ENCODE peak calls at places on chromosomes 2 and 18, in five cellular contexts. One of them, this sample, is unnamed.

GRCh38 chr2:150570712-150571111 is 83.2 kb upstream of the RND3 start:
- DNase-seq in transverse colon: no peak
- DNase-seq in H1: no peak
- DNase-seq in A549: peak
- DNase-seq in K562: no peak
- DNase-seq in this sample: no peak

GRCh38 chr18:48263913-48264506 is 145.2 kb downstream of the ZBTB7C start:
- DNase-seq in transverse colon: no peak
- DNase-seq in H1: no peak
- DNase-seq in A549: no peak
- DNase-seq in K562: no peak
- DNase-seq in this sample: no peak

GRCh38 chr2:190126758-190127157 is 64.2 kb upstream of the MSTN start:
- DNase-seq in transverse colon: no peak
- DNase-seq in H1: no peak
- DNase-seq in A549: no peak
- DNase-seq in K562: no peak
- DNase-seq in this sample: no peak

GRCh38 chr2:192159215-192159614 is 35.5 kb downstream of the TMEFF2 start:
- DNase-seq in transverse colon: no peak
- DNase-seq in H1: no peak
- DNase-seq in A549: no peak
- DNase-seq in K562: no peak
- DNase-seq in this sample: no peak

GRCh38 chr2:135411646-135412045 is 119.4 kb downstream of the ZRANB3 start:
- DNase-seq in transverse colon: no peak
- DNase-seq in H1: no peak
- DNase-seq in A549: no peak
- DNase-seq in K562: no peak
- DNase-seq in this sample: no peak

GRCh38 chr2:101440127-101440738 is 34.7 kb downstream of the RFX8 start:
- DNase-seq in transverse colon: no peak
- DNase-seq in H1: no peak
- DNase-seq in A549: no peak
- DNase-seq in K562: peak
- DNase-seq in this sample: peak

GRCh38 chr2:20624156-20624883 is 26.6 kb downstream of the HS1BP3 start:
- DNase-seq in transverse colon: no peak
- DNase-seq in H1: no peak
- DNase-seq in A549: no peak
- DNase-seq in K562: no peak
- DNase-seq in this sample: peak

GRCh38 chr2:236180831-236181453 is 12.8 kb upstream of the GBX2 start:
- DNase-seq in transverse colon: peak
- DNase-seq in H1: no peak
- DNase-seq in A549: peak
- DNase-seq in K562: peak
- DNase-seq in this sample: peak

GRCh38 chr18:49101230-49101629 is 150.5 kb upstream of the SMAD7 start:
- DNase-seq in transverse colon: no peak
- DNase-seq in H1: no peak
- DNase-seq in A549: no peak
- DNase-seq in K562: no peak
- DNase-seq in this sample: no peak

GRCh38 chr2:101168647-101169046 is 17.5 kb upstream of the TBC1D8 start:
- DNase-seq in transverse colon: no peak
- DNase-seq in H1: no peak
- DNase-seq in A549: no peak
- DNase-seq in K562: no peak
- DNase-seq in this sample: no peak

GRCh38 chr2:64859208-64860161 is 129.7 kb upstream of the SLC1A4 start:
- DNase-seq in transverse colon: peak
- DNase-seq in H1: no peak
- DNase-seq in A549: peak
- DNase-seq in K562: peak
- DNase-seq in this sample: peak

GRCh38 chr18:79507546-79508480 is 112.1 kb downstream of the NFATC1 start:
- DNase-seq in transverse colon: peak
- DNase-seq in H1: no peak
- DNase-seq in A549: no peak
- DNase-seq in K562: no peak
- DNase-seq in this sample: peak

GRCh38 chr2:190407662-190408537 is at the start of gene MFSD6:
- DNase-seq in transverse colon: peak
- DNase-seq in H1: no peak
- DNase-seq in A549: peak
- DNase-seq in K562: peak
- DNase-seq in this sample: peak

GRCh38 chr2:112749755-112750559 is 14.5 kb downstream of the CKAP2L start:
- DNase-seq in transverse colon: peak
- DNase-seq in H1: no peak
- DNase-seq in A549: peak
- DNase-seq in K562: peak
- DNase-seq in this sample: no peak

GRCh38 chr2:161206491-161207032 is 46.3 kb downstream of the TANK start:
- DNase-seq in transverse colon: no peak
- DNase-seq in H1: no peak
- DNase-seq in A549: no peak
- DNase-seq in K562: no peak
- DNase-seq in this sample: no peak

GRCh38 chr2:155020246-155020645 is 321.8 kb downstream of the KCNJ3 start:
- DNase-seq in transverse colon: no peak
- DNase-seq in H1: no peak
- DNase-seq in A549: no peak
- DNase-seq in K562: no peak
- DNase-seq in this sample: no peak

GRCh38 chr2:42663106-42663755 is 94.8 kb downstream of the MTA3 start:
- DNase-seq in transverse colon: peak
- DNase-seq in H1: peak
- DNase-seq in A549: peak
- DNase-seq in K562: peak
- DNase-seq in this sample: peak

GRCh38 chr2:218805627-218806026 is 23.7 kb downstream of the CYP27A1 start:
- DNase-seq in transverse colon: no peak
- DNase-seq in H1: no peak
- DNase-seq in A549: no peak
- DNase-seq in K562: no peak
- DNase-seq in this sample: no peak

GRCh38 chr2:218807626-218808025 is 24.0 kb downstream of the PRKAG3 start:
- DNase-seq in transverse colon: no peak
- DNase-seq in H1: no peak
- DNase-seq in A549: no peak
- DNase-seq in K562: no peak
- DNase-seq in this sample: no peak

GRCh38 chr2:218804817-218805216 is 22.9 kb downstream of the CYP27A1 start:
- DNase-seq in transverse colon: no peak
- DNase-seq in H1: no peak
- DNase-seq in A549: no peak
- DNase-seq in K562: no peak
- DNase-seq in this sample: no peak

GRCh38 chr2:218809515-218809914 is 22.1 kb downstream of the PRKAG3 start:
- DNase-seq in transverse colon: no peak
- DNase-seq in H1: no peak
- DNase-seq in A549: no peak
- DNase-seq in K562: no peak
- DNase-seq in this sample: no peak

DNA sequence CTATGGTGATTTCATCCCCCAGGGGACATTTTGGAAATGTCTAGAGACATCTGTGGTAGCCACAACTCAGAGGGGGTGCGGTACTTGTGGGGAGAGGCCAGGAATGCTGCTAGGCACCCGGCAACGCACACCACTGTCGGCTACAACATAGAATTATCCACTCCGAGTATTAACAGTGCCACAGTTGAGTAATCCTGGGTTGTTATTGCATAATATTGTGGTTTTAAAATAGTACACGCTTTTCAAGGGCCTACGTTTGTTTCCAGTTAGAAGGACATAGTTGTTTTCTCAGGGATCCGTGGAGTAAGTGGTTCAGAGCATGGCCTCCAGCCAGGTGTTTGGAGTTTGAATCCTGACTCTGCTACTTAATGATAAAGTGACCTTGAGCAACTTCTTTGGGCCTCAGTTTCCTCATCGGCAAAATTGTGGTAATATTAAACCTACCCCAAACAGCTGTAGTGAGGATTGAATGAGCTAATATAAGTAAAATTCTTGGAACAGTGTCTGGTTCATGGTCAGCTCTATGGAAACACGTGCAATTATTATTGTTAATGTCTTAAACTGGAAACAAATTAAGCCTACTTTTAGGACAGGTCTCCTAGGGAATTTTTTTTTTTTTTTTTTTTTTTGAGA is 24.5 kb downstream of the CYP27A1 start:
- DNase-seq in transverse colon: peak
- DNase-seq in H1: no peak
- DNase-seq in A549: no peak
- DNase-seq in K562: no peak
- DNase-seq in this sample: peak
- TF ChIP-seq EP300 in transverse colon: peak
- TF ChIP-seq EP300 in H1: no peak
- TF ChIP-seq EP300 in A549: no peak
- TF ChIP-seq EP300 in K562: no peak
- TF ChIP-seq EP300 in this sample: no peak

GRCh38 chr2:239750929-239751718 is 274.0 kb downstream of the NDUFA10 start:
- DNase-seq in transverse colon: no peak
- DNase-seq in H1: no peak
- DNase-seq in A549: no peak
- DNase-seq in K562: no peak
- DNase-seq in this sample: no peak
- H3K27ac ChIP-seq in transverse colon: no peak
- H3K27ac ChIP-seq in H1: no peak
- H3K27ac ChIP-seq in A549: no peak
- H3K27ac ChIP-seq in K562: no peak
- H3K27ac ChIP-seq in this sample: no peak

DNA sequence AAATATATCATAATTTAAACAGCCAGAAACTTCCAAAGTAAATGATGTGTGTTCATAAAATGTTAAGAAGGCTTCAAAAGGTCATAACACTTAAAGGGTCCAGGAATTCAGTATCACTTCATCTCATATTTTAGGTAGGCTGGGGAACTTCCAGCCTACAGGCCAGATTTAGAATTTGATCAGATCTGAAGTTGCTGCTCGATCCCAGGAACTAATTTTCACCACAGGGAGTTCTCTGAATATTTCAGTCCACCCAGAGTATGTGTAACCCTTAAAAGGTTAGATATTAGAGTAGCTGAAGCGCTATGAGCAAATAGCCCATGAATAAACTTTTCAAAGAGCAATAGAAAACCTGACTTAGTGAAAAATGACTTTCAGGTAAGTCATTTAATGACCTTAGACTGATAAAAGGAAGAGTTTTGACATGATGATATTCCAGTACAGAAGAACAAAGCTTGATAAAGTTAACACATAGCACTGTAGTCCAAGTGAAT is 1.7 kb downstream of the WIPF1 start:
- DNase-seq in transverse colon: no peak
- DNase-seq in H1: no peak
- DNase-seq in A549: no peak
- DNase-seq in K562: no peak
- DNase-seq in this sample: no peak
- TF ChIP-seq EP300 in transverse colon: no peak
- TF ChIP-seq EP300 in H1: no peak
- TF ChIP-seq EP300 in A549: no peak
- TF ChIP-seq EP300 in K562: no peak
- TF ChIP-seq EP300 in this sample: no peak

DNA sequence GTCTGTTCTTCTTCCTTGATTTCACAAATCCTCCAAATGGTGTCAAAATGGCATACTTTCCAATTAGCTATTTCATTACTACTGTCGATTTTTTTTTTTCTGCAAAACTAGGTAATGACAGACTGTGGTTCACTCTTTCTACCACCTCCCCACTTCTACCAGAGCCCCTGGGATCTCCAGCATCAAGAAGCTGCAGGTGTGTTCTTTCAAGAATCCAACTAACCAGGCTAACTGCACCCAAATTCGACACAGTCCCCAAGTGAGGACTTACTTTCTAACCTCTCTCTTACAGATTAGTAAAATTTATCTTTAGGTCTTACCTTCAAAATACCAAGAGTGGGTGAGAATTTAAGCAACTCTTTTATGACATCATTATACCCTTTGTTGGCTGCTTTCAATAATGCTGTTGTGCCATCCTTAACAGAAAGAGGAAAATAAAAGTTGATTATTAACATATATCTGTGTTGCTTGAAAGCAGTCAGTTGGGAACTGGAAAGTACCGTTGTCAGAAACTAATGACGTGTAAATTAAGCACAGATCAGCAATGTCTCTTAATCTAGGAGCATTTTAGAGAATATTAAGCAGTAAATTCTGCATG is 31.2 kb upstream of the NPC1 start:
- DNase-seq in transverse colon: no peak
- DNase-seq in H1: no peak
- DNase-seq in A549: no peak
- DNase-seq in K562: no peak
- DNase-seq in this sample: no peak
- H3K27ac ChIP-seq in transverse colon: no peak
- H3K27ac ChIP-seq in H1: no peak
- H3K27ac ChIP-seq in A549: peak
- H3K27ac ChIP-seq in K562: no peak
- H3K27ac ChIP-seq in this sample: peak

GRCh38 chr18:9215221-9215933 is 78.8 kb downstream of the ANKRD12 start:
- DNase-seq in transverse colon: no peak
- DNase-seq in H1: no peak
- DNase-seq in A549: no peak
- DNase-seq in K562: no peak
- DNase-seq in this sample: no peak
- TF ChIP-seq EP300 in transverse colon: no peak
- TF ChIP-seq EP300 in H1: no peak
- TF ChIP-seq EP300 in A549: no peak
- TF ChIP-seq EP300 in K562: no peak
- TF ChIP-seq EP300 in this sample: no peak

DNA sequence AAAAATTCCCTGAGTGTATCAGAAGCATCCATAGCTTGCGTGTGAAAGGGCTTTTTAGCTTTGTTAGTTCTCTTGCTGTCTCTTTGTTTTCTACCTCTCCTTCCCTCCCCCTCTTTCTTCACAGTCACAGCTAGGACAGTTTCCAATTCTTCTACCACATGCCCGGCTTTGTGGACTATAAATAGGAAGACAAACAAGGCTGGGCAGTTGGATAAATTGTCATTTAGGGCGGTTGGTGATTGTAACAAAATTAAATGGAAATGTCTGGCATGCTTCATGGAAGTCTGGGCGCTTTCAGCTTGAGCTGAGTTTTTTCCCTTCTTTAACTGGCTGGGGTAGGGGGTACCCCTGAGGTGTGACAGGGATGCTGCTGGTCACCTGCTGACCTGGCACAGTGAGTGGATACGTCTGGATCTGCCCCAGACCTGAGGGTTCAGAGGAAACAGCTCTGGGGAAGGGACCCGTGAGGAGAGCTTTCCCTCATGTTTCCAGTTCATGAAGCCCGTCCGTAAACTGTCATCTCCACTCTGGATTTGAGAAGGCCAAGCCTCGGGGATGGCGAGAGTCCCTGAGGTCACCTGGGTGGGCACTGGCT is 29.0 kb upstream of the GIGYF2 start:
- DNase-seq in transverse colon: no peak
- DNase-seq in H1: no peak
- DNase-seq in A549: no peak
- DNase-seq in K562: no peak
- DNase-seq in this sample: no peak
- H3K27ac ChIP-seq in transverse colon: no peak
- H3K27ac ChIP-seq in H1: no peak
- H3K27ac ChIP-seq in A549: no peak
- H3K27ac ChIP-seq in K562: no peak
- H3K27ac ChIP-seq in this sample: no peak

GRCh38 chr18:52200891-52201663 is 138.9 kb upstream of the DCC start:
- DNase-seq in transverse colon: no peak
- DNase-seq in H1: no peak
- DNase-seq in A549: no peak
- DNase-seq in K562: no peak
- DNase-seq in this sample: no peak
- TF ChIP-seq EP300 in transverse colon: no peak
- TF ChIP-seq EP300 in H1: no peak
- TF ChIP-seq EP300 in A549: no peak
- TF ChIP-seq EP300 in K562: no peak
- TF ChIP-seq EP300 in this sample: no peak